ENCODE peak calls at places on chromosomes 16 and 17, in nine cellular contexts. M, B, E, T, G, F, R, X and P are unnamed samples.

GRCh38 chr17:73293480-73293911 is 18.3 kb downstream of the CDC42EP4 start:
- DNase-seq in G (peak), T (no peak), E (no peak), M (no peak), R (no peak), X (no peak), F (no peak), B (peak), P (no peak)

GRCh38 chr16:65713409-65713808 is 591.5 kb upstream of the CDH11 start:
- DNase-seq in B (no peak), R (no peak), G (no peak), X (no peak), E (no peak), T (no peak), M (no peak), F (no peak), P (no peak)

GRCh38 chr17:40903129-40903847 is 18.2 kb upstream of the KRT20 start:
- DNase-seq in R (no peak), M (peak), E (no peak), F (no peak), G (no peak), X (no peak), T (peak), B (peak), P (no peak)

GRCh38 chr17:66661411-66661843 is 173.5 kb upstream of the CACNG5 start:
- DNase-seq in M (peak), X (peak), G (no peak), T (no peak), F (no peak), E (no peak), B (peak), R (no peak), P (no peak)

GRCh38 chr16:19132898-19133297 is 19.1 kb downstream of the ITPRIPL2 start:
- DNase-seq in X (no peak), F (no peak), M (no peak), R (no peak), E (no peak), B (no peak), G (no peak), T (no peak), P (no peak)

GRCh38 chr16:17836868-17837602 is 366.3 kb upstream of the XYLT1 start:
- DNase-seq in E (no peak), F (no peak), X (peak), R (no peak), M (no peak), T (no peak), B (peak), G (no peak), P (no peak)

GRCh38 chr16:24609740-24610420 is 70.5 kb downstream of the RBBP6 start:
- DNase-seq in B (peak), R (no peak), T (no peak), M (peak), X (no peak), E (no peak), G (peak), F (peak), P (peak)

GRCh38 chr17:47695664-47696376 is 1.9 kb downstream of the TBKBP1 start:
- DNase-seq in F (no peak), R (no peak), B (no peak), G (peak), X (no peak), T (no peak), E (no peak), M (no peak), P (no peak)

GRCh38 chr16:17590711-17591654 is 120.2 kb upstream of the XYLT1 start:
- DNase-seq in F (peak), M (no peak), E (no peak), X (no peak), R (peak), G (no peak), T (no peak), B (no peak), P (no peak)